ENCODE peak calls at places on chromosomes 6 and 20, in eight cellular contexts. Q, X, L, P, Y, R, K and T are unnamed samples.
A peak's percentile ranks its signal among the peaks of the same experiment; 100 is the strongest.

GRCh38 chr20:60816901-60817300 is 435.2 kb upstream of the CDH4 start:
- DNase-seq in Q (no peak), X (no peak), L (no peak), P (no peak), Y (no peak), R (no peak), K (no peak), T (no peak)

GRCh38 chr20:20370087-20370575 is 2.2 kb downstream of the INSM1 start:
- DNase-seq in Q (no peak), X (no peak), L (no peak), P (peak; percentile 80), Y (no peak), R (no peak), K (no peak), T (no peak)

GRCh38 chr6:130961148-130961547 is 101.9 kb downstream of the EPB41L2 start:
- DNase-seq in Q (no peak), X (no peak), L (no peak), P (peak; percentile 67), Y (no peak), R (no peak), K (peak; percentile 13), T (no peak)

GRCh38 chr6:74253261-74253660 is 557.3 kb downstream of the CD109 start:
- DNase-seq in Q (no peak), X (no peak), L (no peak), P (no peak), Y (no peak), R (no peak), K (no peak), T (no peak)

GRCh38 chr6:129243377-129243776 is 360.4 kb downstream of the LAMA2 start:
- DNase-seq in Q (no peak), X (no peak), L (no peak), P (no peak), Y (no peak), R (no peak), K (no peak), T (no peak)

GRCh38 chr6:166500246-166500645 is 86.2 kb downstream of the RAMACL start:
- DNase-seq in Q (peak; percentile 40), X (no peak), L (no peak), P (no peak), Y (no peak), R (no peak), K (no peak), T (peak; percentile 66)

GRCh38 chr6:90468080-90468479 is 118.8 kb downstream of the MAP3K7 start:
- DNase-seq in Q (no peak), X (no peak), L (peak; percentile 45), P (no peak), Y (no peak), R (no peak), K (no peak), T (no peak)

GRCh38 chr20:1935696-1936366 is 40.6 kb downstream of the SIRPA start:
- DNase-seq in Q (peak; percentile 80), X (no peak), L (no peak), P (no peak), Y (no peak), R (no peak), K (no peak), T (peak; percentile 78)

GRCh38 chr20:46741924-46742692 is 32.7 kb downstream of the SLC2A10 start:
- DNase-seq in Q (no peak), X (peak; percentile 81), L (no peak), P (no peak), Y (no peak), R (no peak), K (no peak), T (no peak)

GRCh38 chr6:25925808-25926325 is 4.6 kb downstream of the SLC17A2 start:
- DNase-seq in Q (no peak), X (no peak), L (no peak), P (no peak), Y (no peak), R (no peak), K (no peak), T (no peak)